ENCODE peak calls at places on chromosomes 11 and 22, in ten cellular contexts. T is CD4-positive, CD25-positive, alpha-beta regulatory T cell; U is WERI-Rb-1; H is mammary epithelial cell; V is naive thymus-derived CD4-positive, alpha-beta T cell; Q is cardiac fibroblast; C is colonic mucosa; A is right lobe of liver; I is fibroblast of mammary gland; F is fibroblast of pulmonary artery. P is an unnamed sample.

GRCh38 chr11:94171693-94172440 is 43.2 kb downstream of the PANX1 start:
- DNase-seq in F (peak), U (peak), T (no peak), V (no peak), C (peak), A (no peak), H (peak), I (peak), Q (peak), P (peak)

GRCh38 chr11:113859665-113860064 is 15.7 kb downstream of the USP28 start:
- DNase-seq in F (no peak), A (no peak), Q (no peak), T (no peak), H (peak), V (no peak), I (no peak), C (no peak), U (no peak), P (no peak)

GRCh38 chr22:45284705-45285305 is at the start of gene UPK3A:
- DNase-seq in Q (no peak), U (no peak), F (no peak), I (no peak), C (peak), V (peak), H (peak), T (peak), A (peak), P (no peak)

GRCh38 chr22:48936391-48936790 is 891.3 kb downstream of the BRD1 start:
- DNase-seq in I (no peak), A (no peak), U (no peak), C (peak), Q (no peak), T (no peak), H (no peak), F (no peak), V (no peak), P (no peak)

GRCh38 chr22:40766956-40767355 is 52.2 kb downstream of the SLC25A17 start:
- DNase-seq in H (no peak), T (no peak), Q (no peak), I (no peak), V (no peak), U (no peak), C (no peak), F (no peak), A (no peak), P (no peak)

GRCh38 chr22:32533265-32534068 is 58.9 kb downstream of the FBXO7 start:
- DNase-seq in Q (peak), F (no peak), U (no peak), V (no peak), T (no peak), H (no peak), I (peak), A (no peak), C (no peak), P (no peak)

GRCh38 chr22:35921777-35922176 is 106.8 kb downstream of the RBFOX2 start:
- DNase-seq in H (peak), I (peak), C (peak), A (no peak), V (peak), F (peak), U (peak), T (no peak), Q (peak), P (peak)

GRCh38 chr22:47193606-47194316 is 431.3 kb downstream of the TBC1D22A start:
- DNase-seq in C (peak), A (no peak), F (no peak), U (no peak), H (no peak), T (no peak), Q (no peak), I (no peak), V (no peak), P (no peak)

GRCh38 chr22:45865561-45866397 is 111.2 kb downstream of the WNT7B start:
- DNase-seq in V (no peak), T (no peak), C (no peak), U (no peak), F (no peak), H (no peak), Q (no peak), A (no peak), I (no peak), P (no peak)

GRCh38 chr11:2775083-2775625 is 75.4 kb upstream of the KCNQ1OT1 start:
- DNase-seq in C (peak), I (no peak), U (peak), A (peak), V (no peak), Q (no peak), F (no peak), T (no peak), H (no peak), P (peak)

GRCh38 chr11:23540101-23540561 is 679.9 kb upstream of the CCDC179 start:
- DNase-seq in Q (peak), C (peak), T (no peak), I (peak), A (no peak), H (peak), F (peak), V (no peak), U (peak), P (peak)

GRCh38 chr11:66868726-66869291 is 11.9 kb downstream of the LRFN4 start:
- DNase-seq in F (no peak), T (peak), U (peak), H (peak), Q (no peak), V (peak), C (peak), A (peak), I (no peak), P (peak)

GRCh38 chr22:45764051-45764450 is 92.4 kb downstream of the ATXN10 start:
- DNase-seq in V (no peak), I (no peak), A (no peak), U (no peak), C (no peak), F (no peak), Q (no peak), T (no peak), H (no peak), P (no peak)

GRCh38 chr11:65381721-65382035 is 768 bp downstream of the SLC25A45 start:
- DNase-seq in I (peak), C (no peak), F (no peak), U (no peak), T (no peak), H (no peak), V (no peak), Q (peak), A (no peak), P (peak)

GRCh38 chr22:31695423-31695822 is 33.4 kb upstream of the PISD start:
- DNase-seq in V (no peak), U (no peak), H (no peak), T (no peak), A (no peak), I (no peak), F (peak), Q (no peak), C (no peak), P (no peak)

GRCh38 chr11:8019671-8020597 is 32.8 kb downstream of the EIF3F start:
- DNase-seq in A (peak), H (peak), V (peak), Q (peak), T (no peak), C (peak), F (peak), U (peak), I (peak), P (no peak)

GRCh38 chr11:96256604-96257003 is 86.4 kb downstream of the MAML2 start:
- DNase-seq in A (no peak), F (no peak), T (no peak), I (no peak), V (no peak), C (no peak), Q (no peak), U (no peak), H (no peak), P (no peak)

GRCh38 chr11:110587129-110587528 is 125.1 kb downstream of the ARHGAP20 start:
- DNase-seq in U (no peak), I (no peak), H (no peak), V (no peak), Q (no peak), A (no peak), F (no peak), T (no peak), C (no peak), P (no peak)

GRCh38 chr11:13983081-13983751 is 20.7 kb downstream of the SPON1 start:
- DNase-seq in A (no peak), V (no peak), U (no peak), H (no peak), Q (no peak), C (peak), F (no peak), I (peak), T (no peak), P (no peak)

GRCh38 chr11:134509381-134510068 is 97.5 kb upstream of the B3GAT1 start:
- DNase-seq in Q (no peak), V (no peak), H (no peak), C (no peak), I (no peak), A (no peak), T (no peak), U (peak), F (no peak), P (no peak)

GRCh38 chr11:61334434-61335354 is 1.7 kb downstream of the TKFC start:
- DNase-seq in I (peak), C (no peak), U (no peak), T (no peak), F (peak), V (no peak), A (no peak), Q (peak), H (peak), P (no peak)

GRCh38 chr22:36252754-36253522 is at the start of gene APOL1:
- DNase-seq in C (peak), U (no peak), I (peak), V (peak), A (peak), Q (peak), F (peak), T (peak), H (no peak), P (peak)

GRCh38 chr11:64035081-64035524 is 628 bp upstream of the FLRT1 start:
- DNase-seq in U (no peak), F (no peak), Q (no peak), A (no peak), C (no peak), T (no peak), H (no peak), I (no peak), V (no peak), P (no peak)
- H3K4me3 ChIP-seq in U (peak), F (no peak), Q (no peak), A (no peak), C (no peak), T (no peak), H (no peak), I (no peak), V (no peak), P (no peak)

DNA sequence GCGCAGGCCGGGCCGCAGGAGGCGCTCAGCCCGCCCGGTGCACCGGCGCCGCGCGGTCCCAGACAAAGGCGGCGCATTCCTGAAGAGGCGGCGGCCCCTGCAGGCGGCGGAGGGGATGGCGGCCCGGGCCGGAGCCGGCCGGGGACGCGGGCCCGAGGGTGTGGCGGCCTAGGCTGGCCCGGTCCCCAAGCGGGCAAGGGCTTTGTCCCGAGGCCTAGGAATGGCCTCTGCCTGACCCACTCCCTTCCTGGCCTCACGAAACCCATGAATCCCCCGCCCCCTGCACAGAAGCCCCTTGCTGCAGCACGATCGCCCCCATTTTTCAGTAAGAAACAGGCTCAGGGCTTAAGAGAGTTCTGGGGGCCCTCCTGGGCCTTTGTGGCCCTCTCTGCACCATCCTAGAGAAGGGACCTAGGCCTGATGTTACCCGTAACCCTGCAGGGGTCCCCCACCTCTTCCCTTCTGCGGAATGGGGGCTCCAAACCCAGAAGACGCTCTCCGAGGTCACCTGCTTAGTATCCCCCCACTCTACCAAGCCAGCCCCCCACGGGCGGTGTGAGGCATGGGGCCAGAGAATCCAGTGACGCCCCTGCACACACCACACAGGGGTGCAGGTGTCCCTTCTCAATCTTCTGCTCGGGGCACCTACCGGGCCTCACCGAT is 363 bp upstream of the RTN4R start:
- DNase-seq in C (peak), U (peak), H (peak), V (peak), A (peak), Q (peak), T (peak), F (peak), I (peak), P (no peak)
- H3K4me3 ChIP-seq in C (no peak), U (peak), H (no peak), V (no peak), A (no peak), Q (no peak), T (no peak), F (no peak), I (no peak), P (peak)

GRCh38 chr11:57321996-57322880 is 2.5 kb downstream of the TNKS1BP1 start:
- DNase-seq in A (peak), T (no peak), H (peak), I (peak), Q (peak), C (peak), F (peak), V (no peak), U (peak), P (no peak)
- H3K4me3 ChIP-seq in A (peak), T (no peak), H (peak), I (peak), Q (peak), C (peak), F (peak), V (no peak), U (no peak), P (no peak)

GRCh38 chr11:1381793-1382425 is 7.8 kb upstream of the BRSK2 start:
- DNase-seq in V (no peak), I (no peak), T (no peak), F (no peak), A (no peak), C (no peak), Q (no peak), U (no peak), H (no peak), P (no peak)

GRCh38 chr11:1382831-1383607 is 6.7 kb upstream of the BRSK2 start:
- DNase-seq in Q (peak), I (peak), C (peak), T (peak), U (peak), H (peak), V (peak), F (peak), A (peak), P (peak)

GRCh38 chr11:1387521-1387920 is 2.2 kb upstream of the BRSK2 start:
- DNase-seq in A (no peak), T (no peak), V (no peak), C (no peak), U (no peak), Q (no peak), I (no peak), F (no peak), H (no peak), P (no peak)

GRCh38 chr11:1384206-1384965 is 5.3 kb upstream of the BRSK2 start:
- DNase-seq in Q (no peak), I (peak), H (no peak), U (no peak), F (no peak), A (no peak), C (no peak), V (no peak), T (no peak), P (no peak)

DNA sequence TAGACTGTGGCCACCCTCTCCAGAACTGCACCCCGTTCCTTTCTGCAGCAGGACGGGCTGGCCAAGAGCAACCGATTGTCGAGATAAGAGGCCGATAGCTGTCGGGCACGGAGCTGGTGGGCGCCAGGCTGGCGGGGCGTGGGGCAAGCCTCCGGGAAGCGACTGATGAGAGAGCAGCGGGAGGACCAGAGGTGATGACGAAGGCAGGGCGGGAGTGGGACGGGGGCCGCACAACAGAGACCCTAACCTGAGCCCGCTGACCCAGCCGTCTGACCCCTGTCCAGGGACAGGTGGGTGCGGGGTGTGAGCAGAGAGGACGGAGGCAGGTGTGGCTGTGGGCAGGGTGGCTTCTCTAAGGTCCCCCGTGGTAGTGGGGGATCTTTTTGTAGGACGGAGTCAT is 7.3 kb upstream of the BRSK2 start:
- DNase-seq in A (no peak), H (no peak), T (no peak), C (no peak), I (no peak), U (no peak), F (no peak), Q (no peak), V (no peak), P (no peak)
- H3K4me3 ChIP-seq in A (no peak), H (no peak), T (no peak), C (no peak), I (no peak), U (peak), F (no peak), Q (no peak), V (no peak), P (peak)

GRCh38 chr11:72111803-72112540 is 523 bp downstream of the ANAPC15 start:
- DNase-seq in I (peak), C (peak), Q (peak), F (peak), U (peak), V (no peak), H (peak), T (peak), A (peak), P (peak)

GRCh38 chr11:72114570-72114969 is 2.1 kb upstream of the ANAPC15 start:
- DNase-seq in H (peak), T (no peak), V (no peak), U (no peak), F (no peak), C (no peak), A (no peak), I (peak), Q (no peak), P (no peak)

GRCh38 chr11:72113170-72113808 is 794 bp upstream of the ANAPC15 start:
- DNase-seq in V (no peak), F (no peak), A (no peak), Q (peak), T (no peak), C (no peak), I (peak), H (peak), U (no peak), P (no peak)

GRCh38 chr11:72111300-72111699 is 1.2 kb downstream of the ANAPC15 start:
- DNase-seq in A (no peak), C (no peak), I (no peak), H (no peak), F (no peak), U (no peak), Q (no peak), T (no peak), V (no peak), P (no peak)

GRCh38 chr11:72112541-72113136 is at the start of gene ANAPC15:
- DNase-seq in F (peak), V (peak), H (peak), U (peak), T (peak), Q (peak), I (peak), A (peak), C (peak), P (peak)
- H3K4me3 ChIP-seq in F (peak), V (peak), H (peak), U (peak), T (peak), Q (peak), I (peak), A (peak), C (peak), P (peak)

GRCh38 chr22:41949297-41949965 is 2.5 kb upstream of the CENPM start:
- DNase-seq in I (no peak), F (no peak), A (no peak), U (no peak), V (no peak), C (no peak), Q (no peak), T (no peak), H (no peak), P (no peak)
- H3K4me3 ChIP-seq in I (no peak), F (no peak), A (no peak), U (no peak), V (no peak), C (no peak), Q (no peak), T (no peak), H (no peak), P (no peak)

DNA sequence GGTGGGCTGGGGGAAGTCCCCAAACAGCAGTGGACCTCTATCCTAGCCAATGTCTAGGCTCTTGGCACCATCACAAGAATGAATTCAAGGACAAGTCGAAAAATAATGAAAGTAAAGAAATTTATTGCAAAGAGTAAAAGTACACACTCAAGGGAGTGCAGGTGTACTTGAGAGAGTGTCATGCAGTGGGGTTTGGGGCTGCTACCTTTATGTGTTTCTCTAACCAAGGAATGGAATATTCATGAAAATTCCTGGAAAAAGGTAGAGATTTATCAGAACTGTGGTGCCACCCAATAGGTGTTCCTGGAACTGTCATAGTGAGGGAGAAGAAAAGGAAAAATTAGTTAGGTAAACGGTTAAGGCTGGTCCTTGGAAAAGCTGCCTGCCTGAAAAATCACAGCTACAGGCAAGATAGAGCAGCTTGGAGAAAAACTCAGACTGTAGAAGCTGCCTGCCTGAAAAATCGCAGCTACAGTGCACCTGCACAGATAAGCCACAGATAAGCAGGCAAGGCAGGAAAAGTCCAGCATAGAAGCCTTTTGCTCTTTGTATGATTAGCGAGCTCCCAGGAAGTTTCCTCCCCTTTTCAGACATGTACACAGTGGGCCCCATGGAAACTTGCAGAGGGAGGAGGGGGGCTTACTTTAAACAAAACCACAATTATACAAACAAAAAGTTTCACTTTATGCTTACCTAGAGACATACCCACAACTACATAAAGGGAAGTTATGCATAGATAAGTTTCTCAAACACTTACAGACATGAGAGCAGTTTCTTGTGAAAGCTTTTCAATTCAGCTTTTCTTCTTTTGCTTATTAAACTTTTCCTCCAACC is 71.4 kb upstream of the B3GNT6 start:
- DNase-seq in F (no peak), T (no peak), I (no peak), U (no peak), C (peak), H (no peak), Q (no peak), A (no peak), V (peak), P (peak)
- H3K4me3 ChIP-seq in F (no peak), T (no peak), I (no peak), U (no peak), C (no peak), H (no peak), Q (no peak), A (no peak), V (no peak), P (no peak)